ENCODE peak calls at places on chromosomes 12 and 14, in six cellular contexts. One of them, this sample, is unnamed.
A peak's percentile ranks its signal among the peaks of the same experiment; 100 is the strongest.

GRCh38 chr12:121209629-121210572 is at the start of gene P2RX4:
- DNase-seq in stimulated activated CD8-positive, alpha-beta memory T cell treated with anti-CD3 and anti-CD28 coated beads, Interleukin-15, amount 100 ng/mL, for 24 hours: peak; percentile 65
- DNase-seq in ovary: peak; percentile 91
- DNase-seq in effector memory CD8-positive, alpha-beta T cell: peak; percentile 85
- DNase-seq in sciatic nerve: peak; percentile 92
- DNase-seq in hippocampal formation: peak; percentile 80
- DNase-seq in this sample: peak; percentile 96

GRCh38 chr12:56622535-56622934 is 7.6 kb downstream of the BAZ2A start:
- DNase-seq in sciatic nerve: no peak
- DNase-seq in effector memory CD8-positive, alpha-beta T cell: no peak
- DNase-seq in stimulated activated CD8-positive, alpha-beta memory T cell treated with anti-CD3 and anti-CD28 coated beads, Interleukin-15, amount 100 ng/mL, for 24 hours: no peak
- DNase-seq in ovary: no peak
- DNase-seq in hippocampal formation: no peak
- DNase-seq in this sample: no peak

GRCh38 chr12:27083861-27084271 is 1.5 kb upstream of the C12orf71 start:
- DNase-seq in stimulated activated CD8-positive, alpha-beta memory T cell treated with anti-CD3 and anti-CD28 coated beads, Interleukin-15, amount 100 ng/mL, for 24 hours: no peak
- DNase-seq in sciatic nerve: no peak
- DNase-seq in hippocampal formation: peak; percentile 10
- DNase-seq in ovary: no peak
- DNase-seq in effector memory CD8-positive, alpha-beta T cell: no peak
- DNase-seq in this sample: no peak

GRCh38 chr12:21775130-21775920 is 819 bp upstream of the KCNJ8 start:
- DNase-seq in hippocampal formation: no peak
- DNase-seq in stimulated activated CD8-positive, alpha-beta memory T cell treated with anti-CD3 and anti-CD28 coated beads, Interleukin-15, amount 100 ng/mL, for 24 hours: no peak
- DNase-seq in sciatic nerve: no peak
- DNase-seq in effector memory CD8-positive, alpha-beta T cell: no peak
- DNase-seq in ovary: no peak
- DNase-seq in this sample: no peak

GRCh38 chr14:71588576-71589215 is 343.5 kb upstream of the RGS6 start:
- DNase-seq in stimulated activated CD8-positive, alpha-beta memory T cell treated with anti-CD3 and anti-CD28 coated beads, Interleukin-15, amount 100 ng/mL, for 24 hours: no peak
- DNase-seq in hippocampal formation: no peak
- DNase-seq in sciatic nerve: no peak
- DNase-seq in ovary: no peak
- DNase-seq in effector memory CD8-positive, alpha-beta T cell: no peak
- DNase-seq in this sample: no peak

GRCh38 chr14:91116913-91117588 is 3.2 kb downstream of the DGLUCY start:
- DNase-seq in ovary: no peak
- DNase-seq in sciatic nerve: no peak
- DNase-seq in stimulated activated CD8-positive, alpha-beta memory T cell treated with anti-CD3 and anti-CD28 coated beads, Interleukin-15, amount 100 ng/mL, for 24 hours: no peak
- DNase-seq in hippocampal formation: no peak
- DNase-seq in effector memory CD8-positive, alpha-beta T cell: no peak
- DNase-seq in this sample: no peak

GRCh38 chr12:103852498-103852992 is 11.5 kb upstream of the NT5DC3 start:
- DNase-seq in hippocampal formation: no peak
- DNase-seq in sciatic nerve: no peak
- DNase-seq in stimulated activated CD8-positive, alpha-beta memory T cell treated with anti-CD3 and anti-CD28 coated beads, Interleukin-15, amount 100 ng/mL, for 24 hours: no peak
- DNase-seq in effector memory CD8-positive, alpha-beta T cell: no peak
- DNase-seq in ovary: no peak
- DNase-seq in this sample: no peak

GRCh38 chr12:40672650-40673319 is 19.5 kb upstream of the CNTN1 start:
- DNase-seq in effector memory CD8-positive, alpha-beta T cell: no peak
- DNase-seq in stimulated activated CD8-positive, alpha-beta memory T cell treated with anti-CD3 and anti-CD28 coated beads, Interleukin-15, amount 100 ng/mL, for 24 hours: no peak
- DNase-seq in sciatic nerve: no peak
- DNase-seq in hippocampal formation: no peak
- DNase-seq in ovary: no peak
- DNase-seq in this sample: no peak

GRCh38 chr14:91654836-91655235 is 77.0 kb downstream of the CATSPERB start:
- DNase-seq in sciatic nerve: no peak
- DNase-seq in stimulated activated CD8-positive, alpha-beta memory T cell treated with anti-CD3 and anti-CD28 coated beads, Interleukin-15, amount 100 ng/mL, for 24 hours: no peak
- DNase-seq in effector memory CD8-positive, alpha-beta T cell: no peak
- DNase-seq in ovary: no peak
- DNase-seq in hippocampal formation: no peak
- DNase-seq in this sample: no peak

GRCh38 chr14:68395585-68395984 is 397.3 kb downstream of the ZFP36L1 start:
- DNase-seq in ovary: peak; percentile 59
- DNase-seq in sciatic nerve: no peak
- DNase-seq in effector memory CD8-positive, alpha-beta T cell: no peak
- DNase-seq in stimulated activated CD8-positive, alpha-beta memory T cell treated with anti-CD3 and anti-CD28 coated beads, Interleukin-15, amount 100 ng/mL, for 24 hours: no peak
- DNase-seq in hippocampal formation: no peak
- DNase-seq in this sample: no peak

GRCh38 chr14:95993768-95994592 is 45.2 kb upstream of the C14orf132 start:
- DNase-seq in effector memory CD8-positive, alpha-beta T cell: peak; percentile 2
- DNase-seq in ovary: peak; percentile 21
- DNase-seq in stimulated activated CD8-positive, alpha-beta memory T cell treated with anti-CD3 and anti-CD28 coated beads, Interleukin-15, amount 100 ng/mL, for 24 hours: no peak
- DNase-seq in hippocampal formation: peak; percentile 70
- DNase-seq in sciatic nerve: no peak
- DNase-seq in this sample: no peak

GRCh38 chr12:125861299-125862281 is 796.4 kb downstream of the AACS start:
- DNase-seq in ovary: no peak
- DNase-seq in stimulated activated CD8-positive, alpha-beta memory T cell treated with anti-CD3 and anti-CD28 coated beads, Interleukin-15, amount 100 ng/mL, for 24 hours: no peak
- DNase-seq in effector memory CD8-positive, alpha-beta T cell: no peak
- DNase-seq in hippocampal formation: no peak
- DNase-seq in sciatic nerve: peak; percentile 91
- DNase-seq in this sample: peak; percentile 85

GRCh38 chr12:64450711-64451486 is 1.0 kb upstream of the TBK1 start:
- DNase-seq in effector memory CD8-positive, alpha-beta T cell: no peak
- DNase-seq in sciatic nerve: no peak
- DNase-seq in stimulated activated CD8-positive, alpha-beta memory T cell treated with anti-CD3 and anti-CD28 coated beads, Interleukin-15, amount 100 ng/mL, for 24 hours: no peak
- DNase-seq in hippocampal formation: peak; percentile 27
- DNase-seq in ovary: no peak
- DNase-seq in this sample: no peak